ENCODE peak calls at places on chromosome 15, in eight cellular contexts. C, R, E, W, K, Y, I and X are unnamed samples.

GRCh38 chr15:33148129-33148850 is 46.2 kb downstream of the FMN1 start:
- DNase-seq in R (no peak), E (no peak), C (no peak), K (no peak), Y (no peak), W (no peak), I (no peak), X (no peak)

GRCh38 chr15:75030023-75030413 is 6.6 kb downstream of the PPCDC start:
- DNase-seq in W (no peak), R (no peak), E (peak), I (peak), C (no peak), K (no peak), Y (peak), X (no peak)

GRCh38 chr15:38758001-38758400 is 193.4 kb upstream of the RASGRP1 start:
- DNase-seq in R (peak), C (no peak), K (no peak), I (no peak), Y (peak), E (no peak), W (no peak), X (no peak)

GRCh38 chr15:99306694-99307338 is 55.5 kb downstream of the LRRC28 start:
- DNase-seq in C (no peak), I (no peak), E (no peak), R (no peak), Y (no peak), W (no peak), K (no peak), X (no peak)

GRCh38 chr15:62118446-62118964 is 46.6 kb downstream of the C2CD4B start:
- DNase-seq in I (no peak), W (no peak), C (no peak), Y (no peak), K (no peak), E (no peak), R (no peak), X (no peak)

GRCh38 chr15:65952425-65953053 is 83.2 kb downstream of the RAB11A start:
- DNase-seq in R (peak), C (no peak), K (no peak), I (peak), Y (peak), E (no peak), W (no peak), X (no peak)

GRCh38 chr15:74535388-74536084 is 5.5 kb upstream of the ARID3B start:
- DNase-seq in W (no peak), C (no peak), I (no peak), E (no peak), R (no peak), K (no peak), Y (peak), X (no peak)

GRCh38 chr15:101201411-101202174 is 50.3 kb downstream of the CHSY1 start:
- DNase-seq in W (peak), Y (peak), K (no peak), E (peak), C (no peak), R (peak), I (peak), X (peak)

GRCh38 chr15:98838387-98839259 is 169.0 kb downstream of the PGPEP1L start:
- DNase-seq in I (no peak), W (no peak), E (no peak), C (no peak), R (no peak), Y (no peak), K (no peak), X (no peak)

GRCh38 chr15:63506537-63507035 is 2.2 kb downstream of the USP3 start:
- DNase-seq in E (no peak), Y (peak), I (no peak), R (no peak), W (no peak), C (no peak), K (no peak), X (no peak)

GRCh38 chr15:74994685-74995084 is 678 bp upstream of the SCAMP5 start:
- DNase-seq in I (no peak), R (no peak), E (no peak), Y (no peak), C (no peak), K (no peak), W (no peak), X (no peak)

GRCh38 chr15:88647362-88648105 is 8.7 kb downstream of the ISG20 start:
- DNase-seq in I (no peak), W (peak), Y (no peak), R (no peak), C (no peak), E (no peak), K (no peak), X (no peak)

GRCh38 chr15:42110367-42110766 is 16.0 kb upstream of the PLA2G4D start:
- DNase-seq in R (no peak), E (no peak), K (no peak), C (no peak), Y (no peak), I (no peak), W (no peak), X (no peak)

GRCh38 chr15:84889313-84889990 is 5.0 kb downstream of the SLC28A1 start:
- DNase-seq in R (no peak), Y (no peak), K (no peak), W (no peak), C (no peak), I (no peak), E (no peak), X (no peak)

GRCh38 chr15:70269331-70269911 is 171.7 kb upstream of the TLE3 start:
- DNase-seq in R (no peak), K (no peak), W (no peak), C (no peak), Y (no peak), I (no peak), E (no peak), X (no peak)

GRCh38 chr15:98954411-98954810 is 53.2 kb downstream of the PGPEP1L start:
- DNase-seq in C (no peak), K (no peak), E (peak), R (peak), Y (peak), W (no peak), I (no peak), X (peak)

GRCh38 chr15:66603301-66604179 is 37.7 kb upstream of the LCTL start:
- DNase-seq in Y (peak), K (peak), I (peak), C (peak), R (peak), W (no peak), E (peak), X (no peak)

GRCh38 chr15:86001200-86001599 is 78.5 kb upstream of the AGBL1 start:
- DNase-seq in C (no peak), K (no peak), W (no peak), E (no peak), Y (no peak), R (no peak), I (no peak), X (no peak)

GRCh38 chr15:73246411-73246810 is 122.3 kb downstream of the HCN4 start:
- DNase-seq in K (no peak), E (no peak), Y (no peak), I (no peak), C (no peak), R (no peak), W (no peak), X (no peak)

GRCh38 chr15:40591310-40591845 is 2.7 kb upstream of the KNL1 start:
- DNase-seq in W (no peak), Y (no peak), K (no peak), E (no peak), R (no peak), C (no peak), I (peak), X (no peak)

GRCh38 chr15:76963596-76963995 is 31.3 kb upstream of the PSTPIP1 start:
- DNase-seq in C (no peak), W (no peak), K (no peak), E (no peak), R (no peak), Y (no peak), I (peak), X (no peak)

GRCh38 chr15:81825136-81825535 is 220.7 kb downstream of the MEX3B start:
- DNase-seq in E (no peak), I (no peak), Y (no peak), C (no peak), K (no peak), R (no peak), W (no peak), X (no peak)

GRCh38 chr15:69093127-69093526 is 67.3 kb upstream of the GLCE start:
- DNase-seq in W (no peak), Y (peak), I (peak), R (no peak), K (no peak), C (no peak), E (no peak), X (no peak)

GRCh38 chr15:50945725-50946124 is 37.2 kb downstream of the AP4E1 start:
- DNase-seq in I (no peak), W (no peak), C (no peak), Y (peak), E (no peak), K (no peak), R (no peak), X (no peak)

GRCh38 chr15:41332788-41333527 is at the start of gene NUSAP1:
- DNase-seq in K (no peak), W (no peak), E (no peak), R (no peak), Y (no peak), C (no peak), I (no peak), X (no peak)

GRCh38 chr15:98807262-98807661 is 158.9 kb downstream of the IGF1R start:
- DNase-seq in I (no peak), W (no peak), Y (no peak), K (no peak), R (peak), E (no peak), C (no peak), X (no peak)

GRCh38 chr15:90151989-90152645 is 49.0 kb upstream of the SEMA4B start:
- DNase-seq in R (no peak), I (peak), E (peak), C (no peak), Y (no peak), W (no peak), K (no peak), X (no peak)

GRCh38 chr15:37031198-37031597 is 69.2 kb downstream of the MEIS2 start:
- DNase-seq in W (no peak), C (no peak), Y (peak), I (no peak), K (no peak), R (peak), E (no peak), X (no peak)